ENCODE peak calls at places on chromosomes 12 and 14, in six cellular contexts. One of them, this sample, is unnamed.

GRCh38 chr14:91521058-91521721 is 11.1 kb upstream of the PPP4R3A start:
- DNase-seq in choroid plexus epithelial cell: no peak
- DNase-seq in lower leg skin: peak
- DNase-seq in fibroblast of mammary gland: no peak
- DNase-seq in OCI-LY7: no peak
- DNase-seq in ovary: no peak
- DNase-seq in this sample: no peak

GRCh38 chr12:124006582-124007170 is 33.7 kb downstream of the ZNF664 start:
- DNase-seq in lower leg skin: peak
- DNase-seq in OCI-LY7: peak
- DNase-seq in fibroblast of mammary gland: no peak
- DNase-seq in choroid plexus epithelial cell: no peak
- DNase-seq in ovary: no peak
- DNase-seq in this sample: no peak

GRCh38 chr12:95942532-95943230 is at the start of gene CCDC38:
- DNase-seq in ovary: peak
- DNase-seq in choroid plexus epithelial cell: peak
- DNase-seq in fibroblast of mammary gland: peak
- DNase-seq in OCI-LY7: peak
- DNase-seq in lower leg skin: peak
- DNase-seq in this sample: peak

GRCh38 chr12:6829532-6830220 is 1.5 kb downstream of the P3H3 start:
- DNase-seq in ovary: no peak
- DNase-seq in OCI-LY7: peak
- DNase-seq in lower leg skin: peak
- DNase-seq in choroid plexus epithelial cell: no peak
- DNase-seq in fibroblast of mammary gland: peak
- DNase-seq in this sample: no peak

GRCh38 chr14:106436310-106436905 is 910.0 kb downstream of the TMEM121 start:
- DNase-seq in choroid plexus epithelial cell: no peak
- DNase-seq in fibroblast of mammary gland: peak
- DNase-seq in lower leg skin: no peak
- DNase-seq in ovary: no peak
- DNase-seq in OCI-LY7: peak
- DNase-seq in this sample: no peak

GRCh38 chr12:121610239-121611149 is 15.8 kb upstream of the ORAI1 start:
- DNase-seq in fibroblast of mammary gland: peak
- DNase-seq in lower leg skin: no peak
- DNase-seq in ovary: peak
- DNase-seq in OCI-LY7: no peak
- DNase-seq in choroid plexus epithelial cell: peak
- DNase-seq in this sample: no peak

GRCh38 chr12:101566318-101566717 is 28.5 kb upstream of the MYBPC1 start:
- DNase-seq in OCI-LY7: no peak
- DNase-seq in choroid plexus epithelial cell: peak
- DNase-seq in ovary: no peak
- DNase-seq in lower leg skin: no peak
- DNase-seq in fibroblast of mammary gland: no peak
- DNase-seq in this sample: no peak

GRCh38 chr14:57066887-57067513 is 201.7 kb downstream of the EXOC5 start:
- DNase-seq in OCI-LY7: peak
- DNase-seq in ovary: peak
- DNase-seq in fibroblast of mammary gland: peak
- DNase-seq in lower leg skin: no peak
- DNase-seq in choroid plexus epithelial cell: peak
- DNase-seq in this sample: peak

GRCh38 chr12:75289678-75290200 is 40.4 kb downstream of the CAPS2 start:
- DNase-seq in fibroblast of mammary gland: peak
- DNase-seq in choroid plexus epithelial cell: peak
- DNase-seq in OCI-LY7: no peak
- DNase-seq in ovary: no peak
- DNase-seq in lower leg skin: no peak
- DNase-seq in this sample: peak

GRCh38 chr14:104657114-104657524 is 32.3 kb upstream of the INF2 start:
- DNase-seq in choroid plexus epithelial cell: no peak
- DNase-seq in lower leg skin: no peak
- DNase-seq in fibroblast of mammary gland: no peak
- DNase-seq in OCI-LY7: peak
- DNase-seq in ovary: no peak
- DNase-seq in this sample: no peak

GRCh38 chr12:124480469-124481256 is 86.7 kb downstream of the NCOR2 start:
- DNase-seq in lower leg skin: peak
- DNase-seq in OCI-LY7: peak
- DNase-seq in ovary: peak
- DNase-seq in fibroblast of mammary gland: peak
- DNase-seq in choroid plexus epithelial cell: peak
- DNase-seq in this sample: peak

GRCh38 chr12:6612652-6613014 is 5.5 kb upstream of the CHD4 start:
- DNase-seq in fibroblast of mammary gland: no peak
- DNase-seq in choroid plexus epithelial cell: no peak
- DNase-seq in lower leg skin: no peak
- DNase-seq in OCI-LY7: peak
- DNase-seq in ovary: no peak
- DNase-seq in this sample: no peak

GRCh38 chr12:51907083-51907863 is at the start of gene ACVRL1:
- DNase-seq in fibroblast of mammary gland: no peak
- DNase-seq in ovary: no peak
- DNase-seq in lower leg skin: peak
- DNase-seq in choroid plexus epithelial cell: no peak
- DNase-seq in OCI-LY7: no peak
- DNase-seq in this sample: no peak

GRCh38 chr12:51941011-51941561 is 10.4 kb upstream of the ACVR1B start:
- DNase-seq in lower leg skin: peak
- DNase-seq in fibroblast of mammary gland: peak
- DNase-seq in ovary: no peak
- DNase-seq in OCI-LY7: no peak
- DNase-seq in choroid plexus epithelial cell: peak
- DNase-seq in this sample: peak

GRCh38 chr12:54378791-54379400 is 5.6 kb downstream of the ZNF385A start:
- DNase-seq in fibroblast of mammary gland: no peak
- DNase-seq in choroid plexus epithelial cell: no peak
- DNase-seq in OCI-LY7: peak
- DNase-seq in ovary: peak
- DNase-seq in lower leg skin: peak
- DNase-seq in this sample: no peak

GRCh38 chr12:119222222-119222951 is 43.7 kb downstream of the HSPB8 start:
- DNase-seq in choroid plexus epithelial cell: no peak
- DNase-seq in fibroblast of mammary gland: no peak
- DNase-seq in lower leg skin: no peak
- DNase-seq in OCI-LY7: no peak
- DNase-seq in ovary: no peak
- DNase-seq in this sample: no peak

GRCh38 chr14:76282581-76282980 is 93.4 kb upstream of the ESRRB start:
- DNase-seq in lower leg skin: peak
- DNase-seq in fibroblast of mammary gland: no peak
- DNase-seq in OCI-LY7: no peak
- DNase-seq in ovary: no peak
- DNase-seq in choroid plexus epithelial cell: no peak
- DNase-seq in this sample: no peak

GRCh38 chr14:92352158-92352985 is 29.4 kb downstream of the SLC24A4 start:
- DNase-seq in ovary: no peak
- DNase-seq in lower leg skin: no peak
- DNase-seq in OCI-LY7: peak
- DNase-seq in fibroblast of mammary gland: peak
- DNase-seq in choroid plexus epithelial cell: peak
- DNase-seq in this sample: no peak

GRCh38 chr14:23588884-23589598 is 10.5 kb upstream of the JPH4 start:
- DNase-seq in lower leg skin: peak
- DNase-seq in fibroblast of mammary gland: peak
- DNase-seq in OCI-LY7: peak
- DNase-seq in choroid plexus epithelial cell: peak
- DNase-seq in ovary: peak
- DNase-seq in this sample: peak

GRCh38 chr12:122096591-122097149 is 18.1 kb downstream of the MLXIP start:
- DNase-seq in fibroblast of mammary gland: peak
- DNase-seq in lower leg skin: no peak
- DNase-seq in OCI-LY7: no peak
- DNase-seq in choroid plexus epithelial cell: no peak
- DNase-seq in ovary: no peak
- DNase-seq in this sample: no peak

GRCh38 chr12:16189849-16190248 is 87.6 kb downstream of the SLC15A5 start:
- DNase-seq in OCI-LY7: peak
- DNase-seq in lower leg skin: no peak
- DNase-seq in choroid plexus epithelial cell: peak
- DNase-seq in fibroblast of mammary gland: no peak
- DNase-seq in ovary: no peak
- DNase-seq in this sample: peak

GRCh38 chr12:109897029-109897428 is 3.0 kb upstream of the TCHP start:
- DNase-seq in fibroblast of mammary gland: no peak
- DNase-seq in OCI-LY7: no peak
- DNase-seq in choroid plexus epithelial cell: no peak
- DNase-seq in ovary: no peak
- DNase-seq in lower leg skin: no peak
- DNase-seq in this sample: no peak

GRCh38 chr12:1908758-1909157 is 9.7 kb downstream of the CACNA2D4 start:
- DNase-seq in OCI-LY7: no peak
- DNase-seq in choroid plexus epithelial cell: no peak
- DNase-seq in lower leg skin: peak
- DNase-seq in fibroblast of mammary gland: no peak
- DNase-seq in ovary: no peak
- DNase-seq in this sample: no peak

GRCh38 chr14:91649930-91650329 is 82.0 kb downstream of the CATSPERB start:
- DNase-seq in fibroblast of mammary gland: peak
- DNase-seq in ovary: no peak
- DNase-seq in OCI-LY7: peak
- DNase-seq in lower leg skin: no peak
- DNase-seq in choroid plexus epithelial cell: peak
- DNase-seq in this sample: peak

GRCh38 chr14:24392327-24393098 is 6.3 kb upstream of the NYNRIN start:
- DNase-seq in OCI-LY7: no peak
- DNase-seq in fibroblast of mammary gland: peak
- DNase-seq in lower leg skin: no peak
- DNase-seq in choroid plexus epithelial cell: peak
- DNase-seq in ovary: no peak
- DNase-seq in this sample: peak

DNA sequence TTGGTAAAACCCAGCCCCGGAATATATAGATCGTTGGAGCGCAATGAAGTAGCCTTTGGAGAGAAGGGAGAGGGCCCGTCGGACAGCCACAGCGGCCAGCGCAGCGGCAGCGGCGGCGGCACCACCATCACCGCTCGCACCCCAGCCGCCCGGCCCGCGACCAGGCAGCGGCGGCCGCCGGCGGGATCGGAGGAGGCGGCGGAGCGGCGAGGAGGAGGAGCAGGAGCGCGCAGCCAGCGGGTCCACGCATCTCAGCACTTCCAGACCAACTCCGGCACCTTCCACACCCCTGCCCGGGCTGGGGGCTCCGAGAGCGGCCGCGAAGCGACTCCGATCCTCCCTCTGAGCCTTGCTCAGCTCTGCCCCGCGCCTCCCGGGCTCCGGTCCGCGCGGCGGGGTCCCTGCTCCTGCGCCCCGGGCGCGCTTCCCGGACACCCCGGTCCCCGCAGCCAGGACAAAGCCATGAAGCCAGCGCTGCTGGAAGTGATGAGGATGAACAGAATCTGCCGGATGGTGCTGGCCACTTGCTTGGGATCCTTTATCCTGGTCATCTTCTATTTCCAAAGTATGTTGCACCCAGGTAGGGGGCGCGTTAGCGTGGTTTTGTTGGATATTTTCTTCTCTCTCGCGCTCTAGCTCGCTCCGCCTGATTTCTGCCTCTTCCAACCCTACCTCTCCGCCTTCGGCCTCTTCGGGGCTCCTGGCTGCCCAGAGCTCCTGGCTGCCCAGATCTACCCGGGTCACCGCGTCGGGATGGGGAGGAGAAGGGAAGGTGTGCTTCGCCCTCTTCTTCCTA is 400 bp downstream of the CHST11 start:
- DNase-seq in ovary: peak
- DNase-seq in OCI-LY7: peak
- DNase-seq in choroid plexus epithelial cell: peak
- DNase-seq in fibroblast of mammary gland: peak
- DNase-seq in lower leg skin: peak
- DNase-seq in this sample: peak
- TF ChIP-seq CTCF in ovary: peak
- TF ChIP-seq CTCF in OCI-LY7: peak
- TF ChIP-seq CTCF in choroid plexus epithelial cell: peak
- TF ChIP-seq CTCF in fibroblast of mammary gland: peak
- TF ChIP-seq CTCF in lower leg skin: no peak
- TF ChIP-seq CTCF in this sample: peak

DNA sequence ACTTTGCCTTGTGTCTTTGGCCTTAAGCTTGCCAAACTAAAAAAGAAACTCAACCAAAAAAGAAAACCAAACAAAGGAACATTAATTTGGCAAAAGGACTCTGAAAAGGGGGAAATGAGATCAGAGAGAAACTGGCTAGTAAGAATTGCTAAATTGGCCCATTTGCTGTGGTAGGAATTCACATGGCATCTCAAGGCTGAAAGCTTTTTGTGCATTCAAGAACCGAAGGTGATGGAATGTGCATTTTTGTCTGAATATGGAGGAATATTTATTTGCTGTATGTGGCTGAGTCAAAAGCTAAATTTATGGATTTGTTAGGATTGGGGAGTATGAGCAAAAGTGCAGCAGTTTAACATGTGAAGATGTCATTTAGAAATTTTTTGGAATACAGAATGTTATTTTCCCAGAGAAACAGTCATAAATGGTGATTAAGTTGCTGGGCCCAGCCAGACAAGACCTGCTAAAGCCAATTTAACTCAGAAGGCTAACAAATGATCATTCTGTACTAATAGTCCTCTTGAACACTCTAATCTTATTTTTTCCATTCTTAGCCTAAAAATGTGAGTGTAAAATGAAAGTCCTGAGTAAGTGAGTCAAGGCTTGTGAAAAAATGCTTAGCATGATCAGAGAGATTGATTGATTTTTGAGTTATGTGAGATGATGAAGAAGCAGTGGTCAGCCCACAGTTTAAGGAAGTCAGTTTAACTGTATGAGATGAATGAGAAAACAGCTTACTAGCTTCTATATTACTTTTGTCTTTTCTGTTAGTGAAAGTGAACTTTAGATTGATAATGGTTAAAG is 94.1 kb downstream of the ANO6 start:
- DNase-seq in fibroblast of mammary gland: peak
- DNase-seq in lower leg skin: no peak
- DNase-seq in choroid plexus epithelial cell: peak
- DNase-seq in OCI-LY7: no peak
- DNase-seq in ovary: no peak
- DNase-seq in this sample: peak
- TF ChIP-seq CTCF in fibroblast of mammary gland: peak
- TF ChIP-seq CTCF in lower leg skin: no peak
- TF ChIP-seq CTCF in choroid plexus epithelial cell: no peak
- TF ChIP-seq CTCF in OCI-LY7: no peak
- TF ChIP-seq CTCF in ovary: no peak
- TF ChIP-seq CTCF in this sample: no peak

GRCh38 chr12:70806827-70807226 is 113.7 kb downstream of the PTPRR start:
- DNase-seq in lower leg skin: no peak
- DNase-seq in ovary: no peak
- DNase-seq in fibroblast of mammary gland: no peak
- DNase-seq in OCI-LY7: no peak
- DNase-seq in choroid plexus epithelial cell: no peak
- DNase-seq in this sample: no peak
- TF ChIP-seq CTCF in lower leg skin: no peak
- TF ChIP-seq CTCF in ovary: no peak
- TF ChIP-seq CTCF in fibroblast of mammary gland: no peak
- TF ChIP-seq CTCF in OCI-LY7: no peak
- TF ChIP-seq CTCF in choroid plexus epithelial cell: no peak
- TF ChIP-seq CTCF in this sample: no peak

DNA sequence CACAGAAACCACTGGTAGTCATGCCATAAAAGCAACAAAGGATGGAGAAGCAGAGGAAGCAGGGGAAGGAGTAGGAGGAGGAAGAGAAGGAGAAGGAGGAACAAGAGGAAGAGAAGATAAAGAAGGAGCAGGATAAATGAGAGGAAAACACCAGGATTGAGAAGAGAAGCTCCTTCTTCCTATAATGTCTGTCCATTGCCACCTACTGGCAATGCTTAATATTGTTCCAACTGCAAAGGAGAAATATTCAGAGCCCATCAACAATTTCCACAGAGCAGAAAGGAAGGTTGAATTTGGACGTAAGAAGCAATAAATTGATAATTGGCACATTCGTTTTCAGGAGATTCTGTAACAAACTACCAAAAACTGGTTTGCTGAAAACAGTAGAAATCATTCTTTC is 898.4 kb downstream of the SLC16A7 start:
- DNase-seq in fibroblast of mammary gland: peak
- DNase-seq in ovary: no peak
- DNase-seq in choroid plexus epithelial cell: peak
- DNase-seq in lower leg skin: no peak
- DNase-seq in OCI-LY7: no peak
- DNase-seq in this sample: peak
- TF ChIP-seq CTCF in fibroblast of mammary gland: peak
- TF ChIP-seq CTCF in ovary: no peak
- TF ChIP-seq CTCF in choroid plexus epithelial cell: peak
- TF ChIP-seq CTCF in lower leg skin: no peak
- TF ChIP-seq CTCF in OCI-LY7: peak
- TF ChIP-seq CTCF in this sample: peak

This sample was measured in astrocyte of the spinal cord.